ENCODE peak calls at places on chromosomes 3 and 15, in eight cellular contexts. O is breast epithelium; W is cardiac fibroblast; L is colonic mucosa; M is foreskin fibroblast; Y is ovary; I is MM.1S; J is CD8-positive, alpha-beta T cell. D is an unnamed sample.

GRCh38 chr3:79598594-79598993 is 169.2 kb downstream of the ROBO1 start:
- DNase-seq in J (no peak), W (peak), I (no peak), M (no peak), Y (peak), L (no peak), O (no peak), D (no peak)

GRCh38 chr3:48845170-48845569 is 2.5 kb downstream of the PRKAR2A start:
- DNase-seq in L (no peak), Y (no peak), M (no peak), I (no peak), O (no peak), J (no peak), W (no peak), D (no peak)

GRCh38 chr15:63292771-63293170 is 15.4 kb downstream of the APH1B start:
- DNase-seq in M (peak), I (no peak), W (peak), O (no peak), Y (no peak), J (no peak), L (no peak), D (no peak)

GRCh38 chr3:48428088-48428862 is 1.6 kb downstream of the PLXNB1 start:
- DNase-seq in O (no peak), Y (no peak), L (peak), W (no peak), J (no peak), I (no peak), M (no peak), D (no peak)

GRCh38 chr3:142888484-142889262 is at the start of gene PCOLCE2:
- DNase-seq in J (no peak), Y (peak), W (no peak), O (no peak), I (peak), L (no peak), M (no peak), D (no peak)

GRCh38 chr15:98123297-98123696 is 162.8 kb downstream of the ARRDC4 start:
- DNase-seq in O (no peak), L (no peak), M (peak), Y (no peak), J (no peak), I (no peak), W (no peak), D (no peak)

GRCh38 chr15:44598892-44599291 is 61.9 kb downstream of the EIF3J start:
- DNase-seq in I (no peak), Y (no peak), L (no peak), J (no peak), M (no peak), W (peak), O (no peak), D (no peak)

GRCh38 chr3:180630360-180630759 is 28.4 kb downstream of the TTC14 start:
- DNase-seq in M (peak), W (peak), Y (no peak), J (no peak), I (no peak), L (no peak), O (no peak), D (no peak)

GRCh38 chr15:38701134-38701533 is 136.5 kb upstream of the RASGRP1 start:
- DNase-seq in O (no peak), W (no peak), I (no peak), L (no peak), J (no peak), Y (no peak), M (no peak), D (no peak)

GRCh38 chr3:98343647-98344507 is 9.8 kb upstream of the OR5K4 start:
- DNase-seq in M (no peak), W (peak), I (peak), O (no peak), Y (no peak), L (peak), J (no peak), D (no peak)

GRCh38 chr3:71372911-71373637 is 210.5 kb downstream of the FOXP1 start:
- DNase-seq in L (no peak), W (no peak), O (no peak), Y (no peak), I (no peak), J (no peak), M (no peak), D (no peak)

GRCh38 chr3:42180901-42181300 is 85.1 kb downstream of the CCK start:
- DNase-seq in I (no peak), L (peak), O (peak), Y (no peak), W (no peak), M (no peak), J (no peak), D (no peak)

GRCh38 chr15:49734831-49735508 is 114.1 kb downstream of the DTWD1 start:
- DNase-seq in M (no peak), I (no peak), Y (no peak), L (no peak), J (no peak), O (no peak), W (no peak), D (no peak)

GRCh38 chr3:171108066-171108465 is 81.5 kb upstream of the SLC2A2 start:
- DNase-seq in W (peak), I (no peak), J (no peak), Y (no peak), M (no peak), O (no peak), L (no peak), D (no peak)

GRCh38 chr15:61835476-61836106 is 224.7 kb downstream of the VPS13C start:
- DNase-seq in O (peak), J (peak), M (peak), W (peak), L (peak), I (peak), Y (peak), D (peak)

GRCh38 chr3:69389520-69390248 is 3.8 kb upstream of the FRMD4B start:
- DNase-seq in I (no peak), W (no peak), J (no peak), M (no peak), O (no peak), L (no peak), Y (no peak), D (no peak)

GRCh38 chr3:186983372-186984058 is 53.2 kb downstream of the ST6GAL1 start:
- DNase-seq in J (no peak), O (no peak), M (no peak), I (no peak), Y (no peak), W (no peak), L (no peak), D (no peak)

GRCh38 chr3:71006810-71007785 is 576.4 kb downstream of the FOXP1 start:
- DNase-seq in W (peak), O (no peak), M (no peak), I (peak), J (no peak), L (no peak), Y (no peak), D (no peak)

GRCh38 chr3:109569121-109569520 is 231.8 kb upstream of the DPPA4 start:
- DNase-seq in M (no peak), L (no peak), O (no peak), W (no peak), Y (no peak), J (no peak), I (no peak), D (no peak)

GRCh38 chr15:49045691-49046112 is 544 bp downstream of the SECISBP2L start:
- DNase-seq in I (peak), L (peak), M (no peak), W (peak), O (no peak), Y (no peak), J (peak), D (no peak)

GRCh38 chr15:65198571-65198970 is 12.7 kb downstream of the CILP start:
- DNase-seq in I (no peak), L (no peak), J (no peak), M (no peak), Y (no peak), W (no peak), O (no peak), D (no peak)

GRCh38 chr3:126435456-126436315 is 40.0 kb downstream of the ZXDC start:
- DNase-seq in L (peak), J (no peak), W (no peak), M (no peak), I (no peak), Y (peak), O (no peak), D (peak)

GRCh38 chr15:82871577-82872484 is 62.4 kb downstream of the WHAMM start:
- DNase-seq in W (no peak), O (no peak), I (no peak), L (no peak), Y (no peak), M (no peak), J (no peak), D (no peak)

GRCh38 chr15:67066041-67067021 is 929 bp downstream of the SMAD3 start:
- DNase-seq in M (no peak), J (no peak), L (peak), O (no peak), I (no peak), Y (peak), W (peak), D (no peak)

GRCh38 chr15:67065531-67066005 is at the start of gene SMAD3:
- DNase-seq in M (peak), I (peak), L (peak), Y (peak), W (peak), J (peak), O (peak), D (peak)

GRCh38 chr15:67062365-67062985 is 2.9 kb upstream of the SMAD3 start:
- DNase-seq in M (no peak), J (no peak), O (no peak), I (no peak), L (peak), W (no peak), Y (no peak), D (no peak)

GRCh38 chr15:67063689-67064606 is 1.5 kb upstream of the SMAD3 start:
- DNase-seq in I (no peak), O (no peak), M (no peak), W (no peak), L (peak), J (no peak), Y (peak), D (no peak)

DNA sequence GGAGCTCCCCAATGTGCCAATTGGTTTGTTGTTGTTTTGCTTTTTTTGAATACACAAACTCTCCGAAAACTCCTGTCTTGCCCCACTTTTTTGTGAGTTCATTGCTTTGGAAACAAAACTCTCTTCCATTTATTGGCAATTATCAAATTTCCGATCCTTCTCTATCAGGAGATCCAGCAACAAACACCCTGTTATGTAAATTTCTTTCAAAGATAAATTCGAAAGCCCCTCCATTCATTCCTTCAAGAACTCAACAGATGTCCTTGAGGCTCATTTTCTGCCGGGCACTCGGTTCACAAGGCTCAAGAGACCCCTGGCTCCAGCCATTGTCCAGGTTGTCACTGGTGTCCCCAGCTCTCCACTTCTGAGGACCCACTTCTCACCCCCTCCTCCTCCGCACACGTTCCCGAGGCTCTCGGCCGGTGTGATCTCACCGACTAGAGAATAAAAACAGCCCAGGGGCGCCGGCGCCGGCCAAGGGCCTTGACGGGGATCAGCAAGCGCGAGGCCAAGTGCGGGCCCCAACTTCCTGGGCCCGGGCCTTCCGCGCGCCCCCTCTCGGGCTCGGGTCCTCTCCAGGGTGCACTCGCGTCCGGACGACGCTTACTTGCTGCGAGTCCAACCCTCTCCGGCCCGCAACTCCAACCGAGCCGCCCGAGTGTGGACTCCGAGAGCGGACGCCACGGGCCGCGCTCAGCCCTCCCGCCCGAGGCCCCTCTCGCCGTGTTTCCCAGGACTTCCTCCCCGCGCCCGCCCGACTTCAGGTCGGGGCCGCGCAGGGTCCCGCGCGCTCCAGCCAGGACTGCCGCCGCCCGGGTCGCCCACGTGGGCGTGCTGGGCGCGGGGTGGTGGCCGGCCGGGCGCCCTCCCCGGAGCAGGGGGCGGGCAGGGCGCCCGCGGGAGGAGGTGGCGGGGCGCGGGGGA is 533 bp upstream of the SMAD3 start:
- DNase-seq in M (no peak), W (peak), Y (no peak), I (no peak), L (peak), J (no peak), O (no peak), D (peak)
- TF ChIP-seq CTCF in M (no peak), W (no peak), Y (no peak), I (no peak), L (no peak), J (no peak), O (no peak), D (no peak)

DNA sequence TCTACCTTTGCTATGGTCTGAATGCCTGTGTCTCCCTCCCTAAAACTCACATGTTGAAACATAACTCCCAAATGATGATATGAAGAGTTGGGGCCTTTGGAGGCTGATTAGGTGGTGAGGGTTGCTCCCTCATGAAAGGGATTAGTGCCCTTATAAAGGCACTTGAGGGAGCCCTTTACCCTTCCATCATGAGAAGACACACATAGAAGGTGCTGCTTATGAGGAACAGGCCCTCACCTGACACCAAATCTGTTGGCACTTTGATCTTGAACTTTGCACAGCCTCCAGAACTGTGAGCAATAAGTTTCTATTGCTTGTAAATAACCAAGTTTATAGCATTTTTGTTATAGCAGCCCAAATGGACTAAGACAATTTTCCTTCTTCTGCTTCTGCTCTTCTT is 76.2 kb upstream of the ADAMTS9 start:
- DNase-seq in M (no peak), J (no peak), L (no peak), O (no peak), Y (no peak), W (no peak), I (no peak), D (no peak)
- TF ChIP-seq CTCF in M (no peak), J (no peak), L (no peak), O (no peak), Y (no peak), W (no peak), I (no peak), D (no peak)

DNA sequence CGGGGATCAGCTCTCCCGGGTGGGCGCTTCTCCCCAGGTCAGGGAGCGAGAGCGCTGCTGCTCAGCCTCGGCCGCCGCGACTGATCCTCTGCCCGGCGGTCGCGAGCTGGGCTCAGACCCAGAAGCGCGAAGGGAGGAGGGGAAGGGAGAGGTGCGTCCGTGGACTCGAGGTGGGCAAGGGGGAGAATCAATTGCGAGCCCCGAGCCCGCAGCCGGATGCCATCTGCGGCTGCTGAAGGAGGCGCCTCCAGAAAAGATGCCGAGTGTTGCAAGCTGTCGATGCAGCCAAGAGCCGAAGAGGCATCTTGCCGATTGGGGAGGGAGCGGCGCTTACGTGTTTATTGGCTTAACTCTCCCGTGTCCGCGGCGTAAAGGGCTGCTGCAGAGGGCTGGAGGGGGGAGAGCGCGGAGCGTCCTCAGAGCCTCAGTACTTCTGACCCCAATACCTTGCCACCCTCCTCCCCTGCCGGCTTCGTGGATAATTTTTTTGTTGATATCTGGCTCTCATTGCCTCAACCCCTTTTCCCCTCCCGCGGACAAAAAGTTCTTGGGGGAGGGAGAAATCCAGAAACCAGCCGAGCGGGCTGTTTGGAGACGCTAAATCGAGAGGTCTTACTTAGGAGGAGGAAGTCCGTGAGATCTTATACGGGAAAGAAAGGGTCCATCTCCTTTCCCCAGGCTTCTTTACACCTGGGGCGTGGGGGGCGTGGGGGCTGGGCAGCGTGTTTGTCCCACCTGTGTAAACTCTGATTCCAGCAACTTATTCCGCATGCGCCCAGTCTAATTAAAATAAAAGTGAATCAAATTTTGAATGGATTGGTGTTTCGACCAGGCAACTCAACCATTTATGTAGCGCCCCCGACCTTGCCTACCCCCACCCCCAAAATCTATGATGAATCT is at the start of gene CADPS:
- DNase-seq in W (no peak), Y (peak), O (no peak), J (no peak), M (no peak), L (peak), I (no peak), D (no peak)
- TF ChIP-seq CTCF in W (no peak), Y (no peak), O (no peak), J (no peak), M (no peak), L (no peak), I (no peak), D (no peak)

GRCh38 chr15:90642464-90643300 is 74.5 kb upstream of the BLM start:
- DNase-seq in I (no peak), M (no peak), W (no peak), L (no peak), O (no peak), J (no peak), Y (no peak), D (no peak)
- TF ChIP-seq CTCF in I (peak), M (no peak), W (no peak), L (no peak), O (no peak), J (no peak), Y (no peak), D (no peak)

GRCh38 chr15:86229306-86229705 is 149.6 kb downstream of the AGBL1 start:
- DNase-seq in L (no peak), J (no peak), I (no peak), Y (no peak), M (no peak), O (no peak), W (no peak), D (no peak)

GRCh38 chr15:86235667-86236066 is 156.0 kb downstream of the AGBL1 start:
- DNase-seq in L (no peak), J (no peak), O (no peak), W (no peak), I (no peak), Y (no peak), M (no peak), D (no peak)

GRCh38 chr15:86229966-86230365 is 150.3 kb downstream of the AGBL1 start:
- DNase-seq in J (no peak), M (no peak), I (no peak), L (no peak), Y (no peak), W (no peak), O (no peak), D (no peak)

GRCh38 chr15:86236721-86237121 is 157.1 kb downstream of the AGBL1 start:
- DNase-seq in J (no peak), Y (no peak), L (no peak), M (no peak), O (no peak), W (no peak), I (no peak), D (no peak)

GRCh38 chr15:86231864-86232801 is 152.5 kb downstream of the AGBL1 start:
- DNase-seq in M (no peak), L (peak), Y (no peak), W (peak), I (peak), J (peak), O (no peak), D (no peak)
- TF ChIP-seq CTCF in M (no peak), L (peak), Y (no peak), W (peak), I (peak), J (peak), O (peak), D (peak)

GRCh38 chr3:64331605-64332004 is 106.3 kb upstream of the PRICKLE2 start:
- DNase-seq in O (peak), J (no peak), L (no peak), M (no peak), I (no peak), W (no peak), Y (no peak), D (no peak)

GRCh38 chr3:64327039-64327804 is 102.0 kb upstream of the PRICKLE2 start:
- DNase-seq in J (no peak), W (peak), I (no peak), L (peak), O (peak), M (peak), Y (no peak), D (no peak)

GRCh38 chr3:64332461-64333350 is 107.4 kb upstream of the PRICKLE2 start:
- DNase-seq in L (no peak), W (no peak), Y (no peak), J (no peak), I (no peak), M (no peak), O (no peak), D (no peak)

DNA sequence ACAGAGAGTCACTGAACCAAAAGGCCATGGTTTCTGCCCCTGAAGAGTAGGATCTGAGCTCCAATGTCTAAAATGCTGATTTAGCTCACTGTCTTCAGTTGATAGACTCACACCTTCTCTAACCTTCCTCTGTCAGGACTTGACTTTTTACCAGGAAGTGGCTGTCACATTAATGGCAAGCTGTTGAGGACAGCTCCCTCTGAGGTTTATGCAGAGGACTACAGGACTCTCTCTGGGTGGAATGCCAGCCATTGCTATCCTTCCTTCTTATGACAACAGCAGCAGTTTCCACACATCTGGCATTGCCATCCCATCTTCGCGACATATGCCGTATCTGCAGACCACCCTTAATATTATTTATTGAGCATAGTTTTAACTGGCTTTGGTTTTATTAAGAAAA is 103.8 kb upstream of the PRICKLE2 start:
- DNase-seq in M (no peak), I (no peak), J (no peak), O (no peak), W (no peak), L (no peak), Y (no peak), D (no peak)
- TF ChIP-seq CTCF in M (no peak), I (no peak), J (no peak), O (no peak), W (peak), L (no peak), Y (no peak), D (no peak)

DNA sequence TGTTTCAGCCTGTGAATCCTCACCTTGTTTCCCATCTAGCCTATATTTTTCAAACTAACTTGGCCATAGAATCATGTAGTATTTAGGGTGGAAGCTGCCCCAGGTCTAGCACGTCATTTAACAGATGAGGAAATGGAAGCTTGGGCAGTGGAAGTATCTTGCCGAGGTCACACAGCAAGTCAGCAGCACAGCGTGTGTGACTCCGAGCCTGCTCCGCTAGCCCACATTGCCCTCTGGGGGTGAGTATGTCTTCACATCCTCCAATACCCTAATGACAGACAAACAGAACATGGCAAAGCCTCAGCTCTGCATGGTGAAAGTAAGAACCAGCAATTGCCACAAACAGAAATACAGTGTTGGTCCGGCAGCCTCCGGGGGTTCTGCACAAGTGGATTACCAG is 2.2 kb upstream of the CCR5 start:
- DNase-seq in W (peak), L (peak), J (peak), Y (no peak), O (no peak), I (peak), M (no peak), D (peak)
- TF ChIP-seq CTCF in W (no peak), L (no peak), J (peak), Y (no peak), O (no peak), I (peak), M (no peak), D (peak)